ENCODE peak calls at places on chromosomes 7 and 10, in five cellular contexts. One of them, this sample, is unnamed.
A peak's percentile ranks its signal among the peaks of the same experiment; 100 is the strongest.

GRCh38 chr7:98760201-98760651 is 109.6 kb downstream of the TMEM130 start:
- DNase-seq in mammary epithelial cell: no peak
- DNase-seq in GM23248: peak; percentile 45
- DNase-seq in heart right ventricle: no peak
- DNase-seq in fibroblast of lung: no peak
- DNase-seq in this sample: no peak

GRCh38 chr7:131369354-131369753 is 41.7 kb downstream of the MKLN1 start:
- DNase-seq in mammary epithelial cell: no peak
- DNase-seq in GM23248: peak; percentile 49
- DNase-seq in heart right ventricle: no peak
- DNase-seq in fibroblast of lung: no peak
- DNase-seq in this sample: no peak

GRCh38 chr7:128733278-128733645 is 5.9 kb upstream of the CALU start:
- DNase-seq in mammary epithelial cell: no peak
- DNase-seq in GM23248: no peak
- DNase-seq in heart right ventricle: no peak
- DNase-seq in fibroblast of lung: no peak
- DNase-seq in this sample: no peak

GRCh38 chr7:99457646-99458493 is 8.1 kb downstream of the ATP5MF start:
- DNase-seq in mammary epithelial cell: no peak
- DNase-seq in GM23248: no peak
- DNase-seq in heart right ventricle: no peak
- DNase-seq in fibroblast of lung: no peak
- DNase-seq in this sample: no peak

GRCh38 chr10:112247791-112248190 is 35.4 kb upstream of the TECTB start:
- DNase-seq in mammary epithelial cell: no peak
- DNase-seq in GM23248: peak; percentile 52
- DNase-seq in heart right ventricle: no peak
- DNase-seq in fibroblast of lung: no peak
- DNase-seq in this sample: no peak

GRCh38 chr7:68622500-68622899 is 975.8 kb upstream of the AUTS2 start:
- DNase-seq in mammary epithelial cell: no peak
- DNase-seq in GM23248: no peak
- DNase-seq in heart right ventricle: no peak
- DNase-seq in fibroblast of lung: no peak
- DNase-seq in this sample: no peak

GRCh38 chr7:138608292-138608691 is 92.9 kb downstream of the SVOPL start:
- DNase-seq in mammary epithelial cell: no peak
- DNase-seq in GM23248: peak; percentile 60
- DNase-seq in heart right ventricle: no peak
- DNase-seq in fibroblast of lung: peak; percentile 34
- DNase-seq in this sample: no peak

GRCh38 chr7:73418113-73418703 is 15.4 kb upstream of the FZD9 start:
- DNase-seq in mammary epithelial cell: no peak
- DNase-seq in GM23248: no peak
- DNase-seq in heart right ventricle: no peak
- DNase-seq in fibroblast of lung: no peak
- DNase-seq in this sample: no peak

GRCh38 chr10:69321037-69321715 is 42.9 kb downstream of the HK1 start:
- DNase-seq in mammary epithelial cell: no peak
- DNase-seq in GM23248: peak; percentile 26
- DNase-seq in heart right ventricle: no peak
- DNase-seq in fibroblast of lung: no peak
- DNase-seq in this sample: no peak
- H3K4me1 ChIP-seq in mammary epithelial cell: peaks cover 45% of the 10 kb centered on the region
- H3K4me1 ChIP-seq in GM23248: peaks cover 32% of the 10 kb centered on the region
- H3K4me1 ChIP-seq in heart right ventricle: peaks cover 75% of the 10 kb centered on the region
- H3K4me1 ChIP-seq in fibroblast of lung: peaks cover 29% of the 10 kb centered on the region
- H3K4me1 ChIP-seq in this sample: peaks cover 39% of the 10 kb centered on the region

DNA sequence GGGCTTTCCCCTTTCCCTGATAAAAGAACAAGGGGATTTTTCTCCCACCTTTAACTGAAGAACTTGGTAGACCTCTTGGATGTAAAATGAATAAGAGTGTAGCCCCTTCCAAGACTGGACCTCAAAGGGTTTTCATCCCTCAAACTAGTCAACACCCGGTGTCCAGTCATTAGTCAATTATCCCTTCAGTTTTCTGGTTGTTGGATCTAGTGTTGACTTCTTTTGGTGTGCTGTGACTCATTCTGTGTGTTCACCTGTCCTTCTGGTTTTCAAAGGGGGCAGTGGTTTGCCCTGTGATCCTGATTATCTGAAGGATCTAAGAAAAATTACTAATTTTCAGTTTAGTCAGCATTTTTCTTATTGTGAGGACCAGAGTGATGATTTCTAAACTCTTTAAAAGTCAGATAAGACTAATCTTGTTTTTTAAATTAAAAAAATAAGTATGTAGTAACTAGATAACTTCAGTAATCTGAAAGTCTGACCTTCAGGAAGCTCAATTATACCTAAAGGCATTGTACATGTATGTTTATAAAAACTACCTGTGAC is 583.5 kb downstream of the CNTNAP2 start:
- DNase-seq in mammary epithelial cell: no peak
- DNase-seq in GM23248: no peak
- DNase-seq in heart right ventricle: no peak
- DNase-seq in fibroblast of lung: no peak
- DNase-seq in this sample: no peak
- H3K27ac ChIP-seq in mammary epithelial cell: no peak overlapping the region
- H3K27ac ChIP-seq in GM23248: no peak overlapping the region
- H3K27ac ChIP-seq in heart right ventricle: no peak overlapping the region
- H3K27ac ChIP-seq in fibroblast of lung: no peak overlapping the region
- H3K27ac ChIP-seq in this sample: no peak overlapping the region

GRCh38 chr7:44050121-44050914 is 5.8 kb downstream of the DBNL start:
- DNase-seq in mammary epithelial cell: no peak
- DNase-seq in GM23248: no peak
- DNase-seq in heart right ventricle: no peak
- DNase-seq in fibroblast of lung: no peak
- DNase-seq in this sample: no peak
- H3K4me1 ChIP-seq in mammary epithelial cell: peaks cover 10% of the 10 kb centered on the region
- H3K4me1 ChIP-seq in GM23248: no peaks in the 10 kb centered on the region
- H3K4me1 ChIP-seq in heart right ventricle: peaks cover 31% of the 10 kb centered on the region
- H3K4me1 ChIP-seq in fibroblast of lung: peaks cover 2% of the 10 kb centered on the region
- H3K4me1 ChIP-seq in this sample: peaks cover 74% of the 10 kb centered on the region

GRCh38 chr10:69232736-69233135 is 12.6 kb downstream of the HKDC1 start:
- DNase-seq in mammary epithelial cell: no peak
- DNase-seq in GM23248: no peak
- DNase-seq in heart right ventricle: no peak
- DNase-seq in fibroblast of lung: no peak
- DNase-seq in this sample: peak; percentile 54
- H3K27ac ChIP-seq in mammary epithelial cell: no peak overlapping the region
- H3K27ac ChIP-seq in GM23248: no peak overlapping the region
- H3K27ac ChIP-seq in heart right ventricle: no peak overlapping the region
- H3K27ac ChIP-seq in fibroblast of lung: no peak overlapping the region
- H3K27ac ChIP-seq in this sample: no peak overlapping the region

GRCh38 chr7:148871030-148871429 is 13.1 kb downstream of the EZH2 start:
- DNase-seq in mammary epithelial cell: no peak
- DNase-seq in GM23248: no peak
- DNase-seq in heart right ventricle: no peak
- DNase-seq in fibroblast of lung: no peak
- DNase-seq in this sample: no peak
- H3K4me1 ChIP-seq in mammary epithelial cell: no peaks in the 10 kb centered on the region
- H3K4me1 ChIP-seq in GM23248: no peaks in the 10 kb centered on the region
- H3K4me1 ChIP-seq in heart right ventricle: no peaks in the 10 kb centered on the region
- H3K4me1 ChIP-seq in fibroblast of lung: no peaks in the 10 kb centered on the region
- H3K4me1 ChIP-seq in this sample: no peaks in the 10 kb centered on the region

GRCh38 chr7:5692845-5693278 is 88.6 kb downstream of the RNF216 start:
- DNase-seq in mammary epithelial cell: peak; percentile 52
- DNase-seq in GM23248: peak; percentile 85
- DNase-seq in heart right ventricle: no peak
- DNase-seq in fibroblast of lung: peak; percentile 92
- DNase-seq in this sample: no peak

GRCh38 chr7:5691536-5692090 is 89.8 kb downstream of the RNF216 start:
- DNase-seq in mammary epithelial cell: no peak
- DNase-seq in GM23248: peak; percentile 37
- DNase-seq in heart right ventricle: no peak
- DNase-seq in fibroblast of lung: no peak
- DNase-seq in this sample: no peak

GRCh38 chr7:5690931-5691461 is 90.5 kb downstream of the RNF216 start:
- DNase-seq in mammary epithelial cell: peak; percentile 56
- DNase-seq in GM23248: peak; percentile 51
- DNase-seq in heart right ventricle: peak; percentile 44
- DNase-seq in fibroblast of lung: peak; percentile 55
- DNase-seq in this sample: peak; percentile 9

GRCh38 chr7:5693529-5693928 is 87.9 kb downstream of the RNF216 start:
- DNase-seq in mammary epithelial cell: peak; percentile 75
- DNase-seq in GM23248: peak; percentile 62
- DNase-seq in heart right ventricle: no peak
- DNase-seq in fibroblast of lung: peak; percentile 64
- DNase-seq in this sample: no peak

DNA sequence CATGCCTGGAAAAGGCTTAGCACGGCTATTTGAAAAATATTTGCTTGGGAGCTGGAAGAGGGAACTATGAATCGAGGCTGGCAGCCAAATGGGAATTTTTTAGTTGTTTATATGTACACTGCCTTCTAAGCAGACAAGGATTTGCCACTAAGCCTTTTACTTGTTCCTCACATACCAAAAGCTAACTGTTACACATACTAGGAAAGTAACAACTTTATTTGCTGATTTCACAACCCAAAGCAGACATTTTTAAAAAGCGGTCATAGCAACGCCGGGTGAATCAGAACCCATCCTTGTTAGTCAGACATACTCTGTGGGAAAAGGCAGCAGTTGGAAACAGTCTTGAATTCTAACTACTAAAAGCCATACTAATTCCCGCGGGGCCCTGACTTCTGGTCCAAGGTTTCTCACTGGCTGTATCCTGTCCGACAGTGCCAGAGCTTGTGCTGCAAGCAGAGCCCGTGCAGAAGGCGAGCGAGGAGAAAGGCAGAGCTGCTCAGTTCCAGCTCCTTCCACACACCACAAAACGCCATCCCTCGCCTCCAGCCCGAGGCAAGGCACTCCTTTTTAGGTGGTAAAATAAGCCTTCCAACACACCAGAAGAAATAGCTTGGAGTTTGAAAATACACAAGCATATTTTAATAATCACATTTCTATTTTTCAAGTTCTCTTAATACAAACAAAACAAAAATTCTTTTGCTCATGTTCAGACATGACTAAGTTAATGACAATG is 89.2 kb downstream of the RNF216 start:
- DNase-seq in mammary epithelial cell: peak; percentile 93
- DNase-seq in GM23248: peak; percentile 99
- DNase-seq in heart right ventricle: peak; percentile 80
- DNase-seq in fibroblast of lung: peak; percentile 99
- DNase-seq in this sample: no peak
- H3K27ac ChIP-seq in mammary epithelial cell: peak overlapping the region; percentile 97
- H3K27ac ChIP-seq in GM23248: peak overlapping the region; percentile 99
- H3K27ac ChIP-seq in heart right ventricle: peak overlapping the region; percentile 68
- H3K27ac ChIP-seq in fibroblast of lung: peak overlapping the region; percentile 89
- H3K27ac ChIP-seq in this sample: no peak overlapping the region

GRCh38 chr7:90723233-90723632 is 127.1 kb downstream of the CDK14 start:
- DNase-seq in mammary epithelial cell: peak; percentile 5
- DNase-seq in GM23248: no peak
- DNase-seq in heart right ventricle: no peak
- DNase-seq in fibroblast of lung: no peak
- DNase-seq in this sample: no peak

GRCh38 chr7:90723866-90724265 is 127.7 kb downstream of the CDK14 start:
- DNase-seq in mammary epithelial cell: peak; percentile 52
- DNase-seq in GM23248: no peak
- DNase-seq in heart right ventricle: no peak
- DNase-seq in fibroblast of lung: no peak
- DNase-seq in this sample: no peak

GRCh38 chr7:90719159-90719558 is 123.0 kb downstream of the CDK14 start:
- DNase-seq in mammary epithelial cell: no peak
- DNase-seq in GM23248: no peak
- DNase-seq in heart right ventricle: no peak
- DNase-seq in fibroblast of lung: no peak
- DNase-seq in this sample: no peak

GRCh38 chr7:90721869-90722431 is 125.8 kb downstream of the CDK14 start:
- DNase-seq in mammary epithelial cell: no peak
- DNase-seq in GM23248: no peak
- DNase-seq in heart right ventricle: no peak
- DNase-seq in fibroblast of lung: no peak
- DNase-seq in this sample: no peak

DNA sequence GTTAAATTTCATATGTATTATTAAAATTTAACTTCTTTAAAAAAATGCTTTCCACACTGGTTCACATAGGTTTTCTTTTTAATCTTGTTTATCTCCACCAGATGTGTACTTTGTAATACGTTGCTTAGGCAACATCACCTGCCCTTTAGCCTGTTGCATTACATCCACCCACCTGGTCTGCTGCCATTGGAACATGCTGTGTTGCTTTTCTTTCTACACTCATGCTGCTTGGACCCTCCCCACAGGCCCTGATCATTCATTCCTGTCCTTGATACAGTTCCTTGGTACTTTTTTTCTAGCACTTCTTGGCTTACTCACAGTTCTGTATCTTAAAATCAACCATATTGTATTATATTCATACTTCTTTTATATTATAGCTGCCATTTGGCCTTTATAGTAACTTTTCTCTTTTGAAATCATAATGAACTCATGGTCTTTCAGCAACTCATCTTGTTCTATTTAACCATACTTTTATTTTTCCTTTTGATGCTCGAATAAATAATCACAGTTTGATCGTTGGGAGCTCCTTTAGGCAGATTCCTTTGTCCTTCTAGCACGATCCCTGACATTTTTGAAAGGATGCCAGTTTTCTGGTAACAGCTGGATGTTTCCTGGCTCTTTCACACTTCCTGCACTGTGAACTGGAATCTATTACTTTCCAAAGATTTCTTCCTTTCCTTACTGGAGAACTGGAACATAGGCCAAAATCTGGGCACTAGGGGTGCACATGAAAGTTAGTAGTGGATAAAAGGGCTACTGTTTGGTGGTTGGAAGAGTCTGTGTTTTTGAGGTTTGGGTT is 125.0 kb downstream of the CDK14 start:
- DNase-seq in mammary epithelial cell: peak; percentile 36
- DNase-seq in GM23248: peak; percentile 77
- DNase-seq in heart right ventricle: no peak
- DNase-seq in fibroblast of lung: peak; percentile 81
- DNase-seq in this sample: no peak
- H3K4me1 ChIP-seq in mammary epithelial cell: peaks cover 21% of the 10 kb centered on the region
- H3K4me1 ChIP-seq in GM23248: peaks cover 48% of the 10 kb centered on the region
- H3K4me1 ChIP-seq in heart right ventricle: peaks cover 48% of the 10 kb centered on the region
- H3K4me1 ChIP-seq in fibroblast of lung: peaks cover 10% of the 10 kb centered on the region
- H3K4me1 ChIP-seq in this sample: no peaks in the 10 kb centered on the region

DNA sequence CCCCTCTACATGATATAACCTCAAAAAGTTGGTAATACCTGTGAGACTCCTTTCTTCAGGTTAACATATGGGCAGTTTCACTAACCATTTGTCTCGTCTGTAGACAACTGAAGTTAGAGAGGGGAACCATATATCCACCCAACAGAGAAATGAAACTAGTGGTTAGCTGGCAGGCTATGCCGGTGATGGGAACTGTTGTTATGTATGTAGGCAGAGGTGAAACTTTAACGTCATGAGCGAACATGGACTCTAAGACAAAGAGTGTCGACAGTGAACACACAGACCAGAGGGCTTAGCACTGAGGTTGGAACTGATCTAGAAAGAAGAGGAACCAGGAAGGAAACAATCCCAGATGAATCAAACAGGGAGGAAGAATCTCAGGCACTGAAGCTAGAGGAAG is 112.4 kb downstream of the ELMO1 start:
- DNase-seq in mammary epithelial cell: no peak
- DNase-seq in GM23248: no peak
- DNase-seq in heart right ventricle: no peak
- DNase-seq in fibroblast of lung: no peak
- DNase-seq in this sample: peak; percentile 23
- H3K27ac ChIP-seq in mammary epithelial cell: no peak overlapping the region
- H3K27ac ChIP-seq in GM23248: no peak overlapping the region
- H3K27ac ChIP-seq in heart right ventricle: no peak overlapping the region
- H3K27ac ChIP-seq in fibroblast of lung: no peak overlapping the region
- H3K27ac ChIP-seq in this sample: no peak overlapping the region

GRCh38 chr10:71633935-71634334 is 85.6 kb downstream of the C10orf105 start:
- DNase-seq in mammary epithelial cell: no peak
- DNase-seq in GM23248: no peak
- DNase-seq in heart right ventricle: no peak
- DNase-seq in fibroblast of lung: no peak
- DNase-seq in this sample: no peak
- H3K4me1 ChIP-seq in mammary epithelial cell: no peaks in the 10 kb centered on the region
- H3K4me1 ChIP-seq in GM23248: no peaks in the 10 kb centered on the region
- H3K4me1 ChIP-seq in heart right ventricle: peaks cover 5% of the 10 kb centered on the region
- H3K4me1 ChIP-seq in fibroblast of lung: no peaks in the 10 kb centered on the region
- H3K4me1 ChIP-seq in this sample: no peaks in the 10 kb centered on the region

This sample was measured in CD8-positive, alpha-beta memory T cell.